ENCODE peak calls at places on chromosome 20, in six cellular contexts. One of them, this sample, is unnamed.

GRCh38 chr20:48154040-48154439 is 368.8 kb upstream of the SULF2 start:
- DNase-seq in NCI-H774: no peak
- DNase-seq in A549: no peak
- DNase-seq in IMR-90: no peak
- DNase-seq in activated T-helper 1 cell treated with anti-CD3 and anti-CD28 coated beads, Interleukin-12 subunit alpha, Interleukin-12 subunit beta, Interleukin-2, Interleukin-4 antibody, amounts not matched to agents 30 ng/mL and 10 ng/mL and 1 ng/mL, durations not matched to agents 14 hours and 24 hours and 36 hours: no peak
- DNase-seq in fibroblast of lung: no peak
- DNase-seq in this sample: no peak

GRCh38 chr20:34215711-34216381 is 25.4 kb upstream of the ASIP start:
- DNase-seq in NCI-H774: peak; percentile 68
- DNase-seq in A549: peak; percentile 77
- DNase-seq in IMR-90: peak; percentile 67
- DNase-seq in activated T-helper 1 cell treated with anti-CD3 and anti-CD28 coated beads, Interleukin-12 subunit alpha, Interleukin-12 subunit beta, Interleukin-2, Interleukin-4 antibody, amounts not matched to agents 30 ng/mL and 10 ng/mL and 1 ng/mL, durations not matched to agents 14 hours and 24 hours and 36 hours: peak; percentile 25
- DNase-seq in fibroblast of lung: peak; percentile 76
- DNase-seq in this sample: peak; percentile 96

GRCh38 chr20:44832724-44833123 is 22.4 kb upstream of the RIMS4 start:
- DNase-seq in NCI-H774: no peak
- DNase-seq in A549: peak; percentile 51
- DNase-seq in IMR-90: no peak
- DNase-seq in activated T-helper 1 cell treated with anti-CD3 and anti-CD28 coated beads, Interleukin-12 subunit alpha, Interleukin-12 subunit beta, Interleukin-2, Interleukin-4 antibody, amounts not matched to agents 30 ng/mL and 10 ng/mL and 1 ng/mL, durations not matched to agents 14 hours and 24 hours and 36 hours: no peak
- DNase-seq in fibroblast of lung: no peak
- DNase-seq in this sample: peak; percentile 35

GRCh38 chr20:25073544-25073943 is 8.4 kb downstream of the VSX1 start:
- DNase-seq in NCI-H774: no peak
- DNase-seq in A549: no peak
- DNase-seq in IMR-90: no peak
- DNase-seq in activated T-helper 1 cell treated with anti-CD3 and anti-CD28 coated beads, Interleukin-12 subunit alpha, Interleukin-12 subunit beta, Interleukin-2, Interleukin-4 antibody, amounts not matched to agents 30 ng/mL and 10 ng/mL and 1 ng/mL, durations not matched to agents 14 hours and 24 hours and 36 hours: no peak
- DNase-seq in fibroblast of lung: no peak
- DNase-seq in this sample: no peak

GRCh38 chr20:48709744-48710143 is 118.1 kb downstream of the PREX1 start:
- DNase-seq in NCI-H774: no peak
- DNase-seq in A549: no peak
- DNase-seq in IMR-90: no peak
- DNase-seq in activated T-helper 1 cell treated with anti-CD3 and anti-CD28 coated beads, Interleukin-12 subunit alpha, Interleukin-12 subunit beta, Interleukin-2, Interleukin-4 antibody, amounts not matched to agents 30 ng/mL and 10 ng/mL and 1 ng/mL, durations not matched to agents 14 hours and 24 hours and 36 hours: no peak
- DNase-seq in fibroblast of lung: no peak
- DNase-seq in this sample: no peak

GRCh38 chr20:54065601-54066038 is 4.8 kb downstream of the BCAS1 start:
- DNase-seq in NCI-H774: no peak
- DNase-seq in A549: no peak
- DNase-seq in IMR-90: no peak
- DNase-seq in activated T-helper 1 cell treated with anti-CD3 and anti-CD28 coated beads, Interleukin-12 subunit alpha, Interleukin-12 subunit beta, Interleukin-2, Interleukin-4 antibody, amounts not matched to agents 30 ng/mL and 10 ng/mL and 1 ng/mL, durations not matched to agents 14 hours and 24 hours and 36 hours: no peak
- DNase-seq in fibroblast of lung: no peak
- DNase-seq in this sample: no peak

GRCh38 chr20:63104312-63105181 is 97.8 kb upstream of the BHLHE23 start:
- DNase-seq in NCI-H774: no peak
- DNase-seq in A549: no peak
- DNase-seq in IMR-90: no peak
- DNase-seq in activated T-helper 1 cell treated with anti-CD3 and anti-CD28 coated beads, Interleukin-12 subunit alpha, Interleukin-12 subunit beta, Interleukin-2, Interleukin-4 antibody, amounts not matched to agents 30 ng/mL and 10 ng/mL and 1 ng/mL, durations not matched to agents 14 hours and 24 hours and 36 hours: no peak
- DNase-seq in fibroblast of lung: no peak
- DNase-seq in this sample: no peak

GRCh38 chr20:22800161-22800560 is 215.8 kb upstream of the FOXA2 start:
- DNase-seq in NCI-H774: no peak
- DNase-seq in A549: no peak
- DNase-seq in IMR-90: no peak
- DNase-seq in activated T-helper 1 cell treated with anti-CD3 and anti-CD28 coated beads, Interleukin-12 subunit alpha, Interleukin-12 subunit beta, Interleukin-2, Interleukin-4 antibody, amounts not matched to agents 30 ng/mL and 10 ng/mL and 1 ng/mL, durations not matched to agents 14 hours and 24 hours and 36 hours: no peak
- DNase-seq in fibroblast of lung: no peak
- DNase-seq in this sample: no peak

GRCh38 chr20:52295556-52295955 is 104.0 kb upstream of the ZFP64 start:
- DNase-seq in NCI-H774: no peak
- DNase-seq in A549: no peak
- DNase-seq in IMR-90: peak; percentile 31
- DNase-seq in activated T-helper 1 cell treated with anti-CD3 and anti-CD28 coated beads, Interleukin-12 subunit alpha, Interleukin-12 subunit beta, Interleukin-2, Interleukin-4 antibody, amounts not matched to agents 30 ng/mL and 10 ng/mL and 1 ng/mL, durations not matched to agents 14 hours and 24 hours and 36 hours: no peak
- DNase-seq in fibroblast of lung: no peak
- DNase-seq in this sample: peak; percentile 8